ENCODE peak calls at places on chromosomes 7 and 10, in five cellular contexts. B is coronary artery, O is spleen, R is H1, W is A549. Q is an unnamed sample.

GRCh38 chr10:2196272-2196671 is 458.9 kb upstream of the ADARB2 start:
- DNase-seq in B (no peak), O (no peak), R (no peak), W (no peak), Q (no peak)

GRCh38 chr10:61742812-61743211 is 80.1 kb downstream of the CABCOCO1 start:
- DNase-seq in B (no peak), O (no peak), R (no peak), W (no peak), Q (no peak)

GRCh38 chr7:99390941-99391602 is 16.5 kb downstream of the ARPC1B start:
- DNase-seq in B (no peak), O (no peak), R (no peak), W (no peak), Q (no peak)

GRCh38 chr7:116776610-116777289 is 85.6 kb upstream of the CAPZA2 start:
- DNase-seq in B (no peak), O (no peak), R (no peak), W (peak), Q (no peak)

GRCh38 chr10:10798543-10799192 is 219.0 kb upstream of the CELF2 start:
- DNase-seq in B (no peak), O (no peak), R (no peak), W (no peak), Q (no peak)

GRCh38 chr10:103473261-103473671 is 5.8 kb downstream of the CALHM3 start:
- DNase-seq in B (no peak), O (no peak), R (no peak), W (no peak), Q (no peak)

GRCh38 chr10:74114041-74114448 is 36.6 kb downstream of the AP3M1 start:
- DNase-seq in B (no peak), O (no peak), R (no peak), W (no peak), Q (no peak)

GRCh38 chr10:47388879-47389278 is 4.8 kb upstream of the ZNF488 start:
- DNase-seq in B (peak), O (no peak), R (no peak), W (no peak), Q (no peak)

GRCh38 chr7:5549096-5549896 is 125.7 kb upstream of the TNRC18 start:
- DNase-seq in B (peak), O (no peak), R (no peak), W (peak), Q (peak)

GRCh38 chr10:87817291-87817872 is 644 bp downstream of the ATAD1 start:
- DNase-seq in B (no peak), O (no peak), R (no peak), W (peak), Q (no peak)

GRCh38 chr10:92076722-92077121 is 153.2 kb downstream of the BTAF1 start:
- DNase-seq in B (no peak), O (no peak), R (no peak), W (no peak), Q (no peak)

GRCh38 chr10:96588601-96589419 is 2.0 kb upstream of the TM9SF3 start:
- DNase-seq in B (no peak), O (no peak), R (no peak), W (no peak), Q (peak)

GRCh38 chr7:127652333-127653248 is 597 bp downstream of the SND1 start:
- DNase-seq in B (no peak), O (no peak), R (no peak), W (peak), Q (peak)

GRCh38 chr10:61159253-61159652 is 215.3 kb upstream of the RHOBTB1 start:
- DNase-seq in B (no peak), O (no peak), R (no peak), W (no peak), Q (no peak)

GRCh38 chr7:80414331-80414730 is 97.5 kb downstream of the GNAT3 start:
- DNase-seq in B (no peak), O (no peak), R (no peak), W (no peak), Q (no peak)

GRCh38 chr7:79063019-79063698 is 390.3 kb downstream of the MAGI2 start:
- DNase-seq in B (no peak), O (no peak), R (no peak), W (no peak), Q (no peak)

GRCh38 chr10:70115948-70116682 is 16.5 kb downstream of the AIFM2 start:
- DNase-seq in B (no peak), O (peak), R (no peak), W (peak), Q (peak)

GRCh38 chr10:78899098-78899754 is 169.5 kb upstream of the ZMIZ1 start:
- DNase-seq in B (no peak), O (no peak), R (no peak), W (no peak), Q (no peak)

GRCh38 chr7:86991844-86992243 is 67.6 kb downstream of the ELAPOR2 start:
- DNase-seq in B (no peak), O (no peak), R (no peak), W (no peak), Q (no peak)

GRCh38 chr10:122551450-122551849 is 9.1 kb upstream of the DMBT1 start:
- DNase-seq in B (peak), O (no peak), R (no peak), W (no peak), Q (peak)

GRCh38 chr10:17043586-17043985 is 86.0 kb downstream of the CUBN start:
- DNase-seq in B (no peak), O (no peak), R (no peak), W (no peak), Q (no peak)

GRCh38 chr10:47277352-47278151 is 22.4 kb upstream of the GDF10 start:
- DNase-seq in B (no peak), O (no peak), R (no peak), W (no peak), Q (no peak)

GRCh38 chr10:13977861-13978843 is 352.6 kb downstream of the FRMD4A start:
- DNase-seq in B (peak), O (no peak), R (no peak), W (no peak), Q (no peak)

GRCh38 chr10:127695431-127695830 is 41.6 kb upstream of the FOXI2 start:
- DNase-seq in B (no peak), O (no peak), R (no peak), W (no peak), Q (no peak)

GRCh38 chr7:101166909-101167644 is 1.7 kb upstream of the VGF start:
- DNase-seq in B (no peak), O (no peak), R (no peak), W (no peak), Q (no peak)

GRCh38 chr7:140179339-140179738 is 2.6 kb upstream of the KDM7A start:
- DNase-seq in B (no peak), O (no peak), R (no peak), W (no peak), Q (no peak)

GRCh38 chr10:32445740-32446615 is at the start of gene CCDC7:
- DNase-seq in B (peak), O (peak), R (peak), W (peak), Q (peak)

GRCh38 chr7:127833641-127834040 is 181.6 kb downstream of the SND1 start:
- DNase-seq in B (no peak), O (no peak), R (no peak), W (no peak), Q (no peak)

GRCh38 chr10:5697342-5697741 is 12.7 kb downstream of the TASOR2 start:
- DNase-seq in B (no peak), O (no peak), R (no peak), W (no peak), Q (no peak)
- H3K4me3 ChIP-seq in B (no peak), O (no peak), R (no peak), W (no peak), Q (no peak)

GRCh38 chr10:90075995-90076394 is 374.6 kb downstream of the KIF20B start:
- DNase-seq in B (no peak), O (no peak), R (no peak), W (no peak), Q (no peak)
- TF ChIP-seq CTCF in B (no peak), O (no peak), R (no peak), W (no peak), Q (no peak)

GRCh38 chr10:29805134-29805691 is 170.4 kb upstream of the SVIL start:
- DNase-seq in B (no peak), O (no peak), R (no peak), W (no peak), Q (no peak)

GRCh38 chr10:29807407-29807806 is 172.6 kb upstream of the SVIL start:
- DNase-seq in B (no peak), O (no peak), R (no peak), W (peak), Q (no peak)

GRCh38 chr10:29798876-29799690 is 164.3 kb upstream of the SVIL start:
- DNase-seq in B (no peak), O (no peak), R (no peak), W (no peak), Q (no peak)

GRCh38 chr10:29806350-29806788 is 171.6 kb upstream of the SVIL start:
- DNase-seq in B (no peak), O (no peak), R (no peak), W (no peak), Q (no peak)

DNA sequence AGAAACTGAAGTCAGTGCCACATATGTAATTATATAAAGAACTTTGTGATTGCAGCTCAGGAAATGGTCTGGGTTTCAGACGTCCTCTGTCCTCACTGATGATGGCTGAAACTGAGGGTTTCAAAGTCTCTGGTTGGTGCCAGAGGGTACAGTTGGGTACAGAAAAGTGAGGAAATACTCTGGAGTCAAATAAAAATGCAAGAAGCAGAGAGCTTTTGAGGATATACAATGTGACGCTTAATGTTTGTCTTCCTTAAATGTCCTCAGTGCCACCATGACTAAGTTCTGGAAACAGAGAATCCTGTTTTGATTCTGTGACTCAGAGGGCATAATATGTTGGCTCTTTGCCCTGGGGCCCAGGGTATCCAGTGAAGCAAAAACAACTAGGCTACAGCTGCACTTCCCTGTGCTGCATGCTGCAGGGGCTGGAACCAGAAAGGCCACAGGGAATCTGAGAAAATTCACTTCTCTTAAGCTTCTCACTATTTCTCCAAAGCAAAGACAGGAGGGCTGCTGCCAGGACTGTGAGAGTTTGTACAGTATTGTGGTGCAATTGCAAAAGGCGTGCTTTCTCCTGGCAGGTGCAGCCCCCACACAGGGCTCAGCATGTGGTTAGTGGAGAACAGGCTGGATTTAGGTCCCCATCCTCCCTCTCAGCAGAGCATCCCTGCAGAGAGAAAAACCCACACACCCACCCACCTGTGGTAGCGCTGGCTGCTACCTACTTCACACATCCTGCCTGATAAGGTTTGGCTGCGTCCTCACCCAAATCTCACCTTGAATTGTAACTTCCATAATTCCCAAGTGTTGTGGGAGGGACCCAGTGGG is 169.5 kb upstream of the SVIL start:
- DNase-seq in B (peak), O (no peak), R (no peak), W (peak), Q (no peak)
- H3K4me3 ChIP-seq in B (no peak), O (no peak), R (no peak), W (peak), Q (no peak)

GRCh38 chr10:64093304-64093703 is 572.1 kb downstream of the REEP3 start:
- DNase-seq in B (no peak), O (no peak), R (no peak), W (no peak), Q (no peak)

GRCh38 chr10:64089648-64090047 is 568.4 kb downstream of the REEP3 start:
- DNase-seq in B (no peak), O (no peak), R (no peak), W (no peak), Q (no peak)

GRCh38 chr10:64093946-64094560 is 572.9 kb downstream of the REEP3 start:
- DNase-seq in B (no peak), O (no peak), R (no peak), W (no peak), Q (no peak)

GRCh38 chr10:64090865-64091264 is 569.7 kb downstream of the REEP3 start:
- DNase-seq in B (no peak), O (no peak), R (no peak), W (no peak), Q (no peak)

GRCh38 chr10:64091889-64092288 is 570.7 kb downstream of the REEP3 start:
- DNase-seq in B (no peak), O (no peak), R (no peak), W (peak), Q (peak)
- TF ChIP-seq CTCF in B (no peak), O (no peak), R (no peak), W (no peak), Q (peak)

GRCh38 chr7:157715938-157716280 is 379.1 kb downstream of the DNAJB6 start:
- DNase-seq in B (no peak), O (no peak), R (no peak), W (no peak), Q (no peak)
- H3K4me3 ChIP-seq in B (no peak), O (no peak), R (no peak), W (no peak), Q (no peak)

GRCh38 chr10:23656735-23657134 is 217.9 kb downstream of the OTUD1 start:
- DNase-seq in B (no peak), O (no peak), R (no peak), W (no peak), Q (peak)
- TF ChIP-seq CTCF in B (no peak), O (no peak), R (no peak), W (no peak), Q (peak)

GRCh38 chr10:99982728-99983127 is 27.0 kb downstream of the DNMBP start:
- DNase-seq in B (no peak), O (no peak), R (no peak), W (no peak), Q (no peak)

GRCh38 chr10:99981581-99982199 is 28.1 kb downstream of the DNMBP start:
- DNase-seq in B (no peak), O (no peak), R (no peak), W (no peak), Q (no peak)

GRCh38 chr10:99984201-99984600 is 25.5 kb downstream of the DNMBP start:
- DNase-seq in B (no peak), O (no peak), R (no peak), W (no peak), Q (peak)

GRCh38 chr10:99983280-99983988 is 26.3 kb downstream of the DNMBP start:
- DNase-seq in B (no peak), O (no peak), R (no peak), W (no peak), Q (no peak)

DNA sequence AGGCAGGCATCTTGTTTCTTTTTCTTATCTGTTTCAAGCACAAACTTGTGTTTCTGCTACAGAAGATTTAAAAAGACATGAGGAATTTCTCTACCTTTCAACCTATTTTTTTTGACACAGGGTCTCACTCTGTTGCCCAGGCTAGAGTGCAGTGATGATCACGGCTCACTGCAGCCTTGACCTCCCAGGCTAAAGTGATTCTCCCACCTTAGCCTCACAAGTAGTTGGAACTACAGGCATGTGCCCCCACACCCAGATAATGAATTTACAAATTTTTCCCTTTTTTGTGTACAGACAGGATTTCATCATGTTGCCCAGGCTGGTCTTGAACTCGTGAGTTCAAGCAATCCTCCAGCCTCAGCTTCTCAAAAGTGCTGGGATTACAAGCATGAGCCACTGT is 25.1 kb downstream of the DNMBP start:
- DNase-seq in B (no peak), O (no peak), R (no peak), W (no peak), Q (no peak)
- H3K4me3 ChIP-seq in B (no peak), O (no peak), R (no peak), W (no peak), Q (peak)

GRCh38 chr10:19620867-19621266 is 195.4 kb upstream of the PLXDC2 start:
- DNase-seq in B (no peak), O (no peak), R (no peak), W (no peak), Q (no peak)
- TF ChIP-seq CTCF in B (no peak), O (no peak), R (no peak), W (no peak), Q (no peak)

GRCh38 chr10:129959544-129960492 is 4.3 kb downstream of the EBF3 start:
- DNase-seq in B (peak), O (peak), R (no peak), W (no peak), Q (no peak)

GRCh38 chr10:129961274-129961839 is 2.7 kb downstream of the EBF3 start:
- DNase-seq in B (no peak), O (no peak), R (no peak), W (no peak), Q (no peak)

GRCh38 chr10:129958686-129959543 is 5.2 kb downstream of the EBF3 start:
- DNase-seq in B (no peak), O (peak), R (no peak), W (no peak), Q (no peak)

GRCh38 chr10:129962092-129962494 is 2.0 kb downstream of the EBF3 start:
- DNase-seq in B (no peak), O (peak), R (no peak), W (no peak), Q (no peak)

GRCh38 chr10:129960493-129961273 is 3.4 kb downstream of the EBF3 start:
- DNase-seq in B (no peak), O (no peak), R (no peak), W (no peak), Q (no peak)
- H3K4me3 ChIP-seq in B (peak), O (no peak), R (peak), W (no peak), Q (no peak)

Q was measured in GM12865.